ENCODE peak calls at places on chromosomes 2 and 18, in ten cellular contexts. E is sigmoid colon, V is lower leg skin, W is right lobe of liver, I is body of pancreas, P is ovary, A is A549, H is H54, G is upper lobe of left lung, J is K562. X is an unnamed sample.

GRCh38 chr2:190180313-190181065 is 118.0 kb upstream of the MSTN start:
- DNase-seq in W (peak), G (peak), J (peak), H (peak), A (peak), V (no peak), I (peak), E (peak), P (peak), X (peak)

GRCh38 chr2:235343869-235344268 is 150.0 kb upstream of the AGAP1 start:
- DNase-seq in E (no peak), P (no peak), A (peak), W (no peak), I (no peak), V (no peak), J (no peak), G (peak), H (no peak), X (no peak)

GRCh38 chr18:32930695-32931301 is 158.0 kb upstream of the KLHL14 start:
- DNase-seq in H (no peak), W (no peak), V (no peak), G (no peak), A (peak), P (no peak), J (peak), I (no peak), E (no peak), X (peak)

GRCh38 chr2:158734442-158734841 is 60.7 kb upstream of the DAPL1 start:
- DNase-seq in J (no peak), G (no peak), E (no peak), H (no peak), P (no peak), W (no peak), V (no peak), A (no peak), I (no peak), X (no peak)

GRCh38 chr2:60661073-60661738 is 94.9 kb upstream of the PAPOLG start:
- DNase-seq in A (no peak), J (no peak), P (no peak), G (no peak), V (no peak), I (no peak), E (no peak), H (no peak), W (no peak), X (no peak)

GRCh38 chr2:148021059-148021985 is at the start of gene MBD5:
- DNase-seq in E (peak), H (peak), I (no peak), P (no peak), V (peak), G (peak), J (peak), W (peak), A (peak), X (peak)

GRCh38 chr2:108858894-108859293 is 72.3 kb downstream of the CCDC138 start:
- DNase-seq in A (no peak), J (no peak), P (no peak), G (no peak), W (no peak), E (no peak), V (no peak), I (no peak), H (no peak), X (no peak)

GRCh38 chr2:231883468-231883881 is 42.7 kb downstream of the NPPC start:
- DNase-seq in W (no peak), H (no peak), E (no peak), I (no peak), V (no peak), J (no peak), G (no peak), P (no peak), A (no peak), X (no peak)

GRCh38 chr2:189336276-189336975 is 104.8 kb upstream of the WDR75 start:
- DNase-seq in H (no peak), G (no peak), A (no peak), E (no peak), J (no peak), V (no peak), W (no peak), I (no peak), P (no peak), X (no peak)

GRCh38 chr2:122704109-122704563 is 948.7 kb downstream of the TSN start:
- DNase-seq in H (no peak), A (no peak), E (no peak), J (no peak), I (no peak), G (no peak), P (no peak), V (no peak), W (no peak), X (no peak)

GRCh38 chr18:48766025-48766424 is 184.7 kb downstream of the SMAD7 start:
- DNase-seq in H (no peak), V (no peak), A (no peak), I (no peak), E (no peak), P (no peak), G (no peak), J (no peak), W (no peak), X (no peak)

GRCh38 chr18:79911009-79911870 is 40.2 kb downstream of the SLC66A2 start:
- DNase-seq in P (no peak), V (no peak), I (no peak), W (no peak), G (peak), E (no peak), H (no peak), A (no peak), J (no peak), X (no peak)

GRCh38 chr2:147511491-147511948 is 333.3 kb upstream of the ACVR2A start:
- DNase-seq in V (peak), H (no peak), J (no peak), A (no peak), W (no peak), P (peak), G (no peak), E (peak), I (no peak), X (no peak)

GRCh38 chr2:108594982-108595464 is 60.8 kb downstream of the LIMS1 start:
- DNase-seq in P (no peak), H (no peak), V (peak), J (peak), I (no peak), W (no peak), A (peak), G (no peak), E (no peak), X (no peak)

GRCh38 chr2:72883356-72883962 is 3.7 kb upstream of the SPR start:
- DNase-seq in P (no peak), I (no peak), V (no peak), H (no peak), J (peak), W (no peak), G (no peak), A (peak), E (no peak), X (no peak)

GRCh38 chr2:133633851-133634250 is 65.6 kb upstream of the NCKAP5 start:
- DNase-seq in G (no peak), P (no peak), A (no peak), W (no peak), V (no peak), J (no peak), H (no peak), I (no peak), E (no peak), X (no peak)

GRCh38 chr18:27685807-27686412 is 491.0 kb downstream of the CDH2 start:
- DNase-seq in V (no peak), P (no peak), H (no peak), I (peak), W (no peak), G (no peak), J (no peak), A (peak), E (no peak), X (no peak)

GRCh38 chr2:26521054-26521912 is 43.4 kb upstream of the OTOF start:
- DNase-seq in P (no peak), W (peak), E (peak), V (no peak), H (no peak), G (no peak), J (peak), I (no peak), A (peak), X (no peak)

GRCh38 chr2:69936913-69937312 is 22.0 kb downstream of the MXD1 start:
- DNase-seq in G (no peak), H (no peak), V (no peak), W (no peak), A (no peak), I (no peak), E (no peak), P (no peak), J (no peak), X (no peak)

GRCh38 chr2:123207245-123207644 is 817.8 kb upstream of the CNTNAP5 start:
- DNase-seq in E (no peak), P (no peak), H (no peak), A (no peak), G (no peak), W (no peak), V (no peak), J (no peak), I (no peak), X (no peak)

GRCh38 chr2:36438454-36438977 is 82.9 kb downstream of the CRIM1 start:
- DNase-seq in P (no peak), E (no peak), G (no peak), W (no peak), I (no peak), J (no peak), H (peak), A (peak), V (no peak), X (no peak)

GRCh38 chr2:107808986-107809385 is 17.7 kb upstream of the RGPD4 start:
- DNase-seq in P (no peak), H (no peak), W (no peak), E (no peak), A (peak), I (no peak), V (no peak), G (no peak), J (no peak), X (no peak)

GRCh38 chr2:8469709-8470493 is 212.0 kb upstream of the ID2 start:
- DNase-seq in E (peak), V (no peak), I (no peak), P (no peak), J (no peak), G (no peak), A (no peak), W (no peak), H (no peak), X (no peak)

GRCh38 chr2:126909781-126910180 is 11.1 kb downstream of the TEX51 start:
- DNase-seq in G (no peak), I (no peak), W (no peak), H (no peak), A (no peak), E (no peak), J (no peak), P (no peak), V (no peak), X (no peak)

GRCh38 chr2:147223119-147223518 is 621.7 kb upstream of the ACVR2A start:
- DNase-seq in I (no peak), W (no peak), J (no peak), P (no peak), A (no peak), H (no peak), V (no peak), G (no peak), E (no peak), X (no peak)

GRCh38 chr2:218342837-218343236 is 13.8 kb upstream of the CATIP start:
- DNase-seq in H (no peak), W (no peak), G (no peak), A (no peak), E (no peak), I (no peak), V (no peak), P (no peak), J (no peak), X (no peak)

GRCh38 chr18:55106906-55107305 is 147.6 kb upstream of the CCDC68 start:
- DNase-seq in J (no peak), I (no peak), G (no peak), E (no peak), P (no peak), H (no peak), A (no peak), V (no peak), W (no peak), X (no peak)

GRCh38 chr18:55111271-55111670 is 152.0 kb upstream of the CCDC68 start:
- DNase-seq in H (no peak), I (no peak), J (no peak), V (no peak), P (no peak), W (no peak), A (no peak), E (no peak), G (peak), X (no peak)

GRCh38 chr18:55109818-55110414 is 150.7 kb upstream of the CCDC68 start:
- DNase-seq in P (no peak), A (no peak), V (no peak), W (no peak), H (no peak), G (no peak), I (no peak), E (no peak), J (no peak), X (no peak)

GRCh38 chr18:55113800-55114199 is 154.5 kb upstream of the CCDC68 start:
- DNase-seq in H (no peak), G (no peak), A (no peak), P (no peak), W (no peak), E (no peak), V (no peak), I (no peak), J (no peak), X (no peak)

DNA sequence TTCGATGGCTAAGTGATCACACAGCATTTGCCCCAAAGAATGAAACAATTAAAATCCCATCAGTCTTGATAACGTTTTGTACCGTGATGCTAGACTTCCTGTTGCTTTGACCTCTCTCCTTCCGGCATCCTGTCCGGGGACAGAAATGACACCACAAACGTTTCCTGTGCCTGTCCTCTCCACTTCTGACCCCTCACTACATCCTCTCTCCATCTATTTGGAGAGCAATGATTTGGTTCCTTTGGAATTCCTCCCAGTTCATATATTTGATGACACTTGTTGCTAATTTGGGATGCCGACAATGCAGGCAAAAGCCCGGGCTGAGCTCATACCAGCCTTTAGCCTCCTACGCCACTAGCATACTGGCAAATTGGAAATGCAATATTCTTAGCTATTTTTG is 151.2 kb upstream of the CCDC68 start:
- DNase-seq in V (no peak), H (no peak), J (no peak), G (no peak), I (no peak), A (no peak), P (no peak), E (no peak), W (no peak), X (no peak)
- TF ChIP-seq POLR2A in V (no peak), H (no peak), J (no peak), G (no peak), I (no peak), A (no peak), P (no peak), E (no peak), W (no peak), X (no peak)

DNA sequence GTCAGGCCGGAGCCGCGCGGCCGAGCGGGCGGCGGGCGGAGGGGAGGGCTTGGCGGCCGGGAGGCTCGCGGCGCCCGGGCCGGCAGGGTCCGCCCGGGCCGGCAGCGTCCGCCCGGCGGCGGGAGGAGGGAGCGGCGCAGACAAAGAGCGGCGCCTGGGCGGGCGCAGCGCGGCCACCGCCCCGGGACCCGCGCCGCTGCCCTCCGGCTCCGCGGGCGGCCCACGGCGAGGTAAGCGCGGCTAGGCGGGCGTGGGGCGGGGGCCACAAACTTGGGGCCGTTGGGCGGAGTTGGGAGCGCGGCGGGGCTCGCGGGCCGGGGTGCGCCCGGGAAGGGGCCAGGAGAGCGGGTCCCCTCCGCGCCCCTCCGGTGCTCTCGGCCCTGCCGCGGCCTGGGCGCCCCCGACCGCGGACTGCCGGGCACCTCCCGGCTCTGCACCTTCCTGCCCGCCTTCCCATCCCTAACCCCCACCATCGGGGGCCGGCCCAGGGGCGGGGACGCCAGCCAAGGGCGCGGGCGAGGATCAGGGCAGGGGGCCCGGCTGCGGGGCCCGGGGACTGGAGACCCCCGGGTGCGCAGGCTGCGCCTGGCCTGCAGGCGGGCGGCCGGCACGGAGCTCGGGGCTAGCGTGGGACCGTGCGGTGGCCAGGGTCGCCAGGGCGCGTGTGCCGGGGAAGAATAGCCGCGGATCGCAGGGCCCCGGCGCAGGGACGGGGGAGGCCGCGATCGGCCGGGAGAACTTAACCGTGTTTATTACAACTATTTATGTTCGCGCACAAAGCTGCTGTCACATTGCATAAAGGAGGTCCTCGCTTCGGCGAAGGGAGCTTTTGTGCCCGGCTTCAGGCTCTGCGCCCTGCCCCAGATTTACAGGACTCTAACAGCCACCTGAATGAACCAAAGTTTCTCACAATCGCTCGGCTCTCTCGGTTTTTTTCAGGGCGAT is at the start of gene NCK2:
- DNase-seq in G (peak), P (peak), A (no peak), H (peak), J (peak), V (no peak), W (peak), E (no peak), I (peak), X (peak)
- TF ChIP-seq POLR2A in G (no peak), P (no peak), A (peak), H (peak), J (no peak), V (no peak), W (peak), E (no peak), I (no peak), X (no peak)

GRCh38 chr2:211439011-211439410 is 882.6 kb downstream of the CPS1 start:
- DNase-seq in I (no peak), E (no peak), A (no peak), V (no peak), J (no peak), P (no peak), W (no peak), G (no peak), H (no peak), X (no peak)
- TF ChIP-seq POLR2A in I (no peak), E (no peak), A (no peak), V (no peak), J (no peak), P (no peak), W (no peak), G (no peak), H (no peak), X (no peak)

DNA sequence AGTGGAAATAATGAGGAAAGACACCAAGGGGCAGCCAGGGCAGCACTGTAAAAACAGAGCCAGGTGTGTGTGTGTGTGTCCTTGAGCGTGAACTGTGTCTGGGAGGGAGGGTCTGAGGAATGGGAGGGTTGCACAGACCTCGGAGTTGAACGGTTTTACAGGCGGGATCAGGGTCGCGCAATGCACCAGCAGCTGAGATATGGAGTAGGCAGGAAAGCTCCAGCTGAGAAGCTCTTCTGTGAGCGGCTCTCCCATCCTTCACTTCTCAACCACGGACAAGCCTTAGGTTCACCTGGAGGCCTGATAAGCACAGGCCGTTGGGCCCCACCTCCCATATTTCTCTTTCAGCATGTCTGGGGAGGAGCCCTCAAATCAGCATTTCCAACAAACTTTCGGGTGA is 12.1 kb downstream of the SERTAD2 start:
- DNase-seq in A (no peak), P (no peak), H (no peak), G (no peak), W (no peak), V (no peak), I (no peak), E (no peak), J (peak), X (no peak)
- TF ChIP-seq POLR2A in A (no peak), P (no peak), H (no peak), G (no peak), W (no peak), V (no peak), I (no peak), E (no peak), J (no peak), X (no peak)

DNA sequence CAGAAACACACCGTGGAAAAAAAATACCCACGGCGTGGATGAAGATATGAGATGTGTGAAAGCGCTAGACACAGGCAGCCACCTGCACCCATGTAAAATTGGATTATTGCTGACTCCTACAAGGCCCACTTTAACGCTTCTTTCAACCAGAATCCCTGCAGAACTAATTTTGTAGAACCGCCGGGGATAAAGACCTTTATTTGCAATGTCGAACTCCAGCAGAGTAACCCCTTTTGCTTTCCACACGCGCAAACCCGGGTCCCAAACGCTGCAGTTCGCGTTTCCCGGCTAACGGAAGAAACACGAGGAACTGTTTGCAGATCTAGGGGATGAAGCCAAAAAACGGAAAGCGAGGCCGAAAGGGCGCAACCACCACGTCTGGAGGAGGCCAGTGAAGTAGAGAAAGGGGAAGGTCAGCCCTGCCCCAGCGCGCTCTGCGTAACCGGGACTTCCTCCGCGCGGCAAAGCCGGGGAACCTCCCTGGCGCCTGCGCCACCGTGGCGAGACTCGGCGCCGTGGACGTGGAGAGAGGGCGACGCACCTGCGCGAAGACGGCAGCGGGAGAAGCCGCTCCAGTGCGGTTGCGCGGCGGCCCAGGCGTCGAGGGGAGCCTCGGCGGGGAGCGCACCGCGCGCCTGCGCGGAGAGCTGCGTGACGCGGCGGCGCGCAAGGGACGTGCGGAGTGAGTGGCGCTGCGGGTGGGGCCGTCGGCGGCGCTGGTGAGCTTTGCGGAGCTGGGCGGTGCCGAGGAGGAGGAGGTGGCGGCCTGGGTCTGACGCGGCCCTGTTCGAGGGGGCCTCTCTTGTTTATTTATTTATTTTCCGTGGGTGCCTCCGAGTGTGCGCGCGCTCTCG is at the start of gene PPP1CB:
- DNase-seq in P (peak), I (peak), H (peak), A (peak), G (peak), V (peak), W (peak), E (peak), J (peak), X (peak)
- TF ChIP-seq POLR2A in P (peak), I (peak), H (peak), A (peak), G (peak), V (no peak), W (peak), E (peak), J (peak), X (peak)

GRCh38 chr18:74496508-74497307 is 545 bp downstream of the CNDP2 start:
- DNase-seq in E (peak), J (peak), G (no peak), W (no peak), A (peak), I (peak), P (peak), H (peak), V (peak), X (no peak)

GRCh38 chr18:74497778-74498177 is 1.6 kb downstream of the CNDP2 start:
- DNase-seq in P (no peak), H (no peak), J (no peak), W (no peak), E (no peak), G (no peak), I (no peak), V (no peak), A (no peak), X (no peak)

GRCh38 chr18:74499633-74500032 is 3.5 kb downstream of the CNDP2 start:
- DNase-seq in J (peak), P (no peak), E (peak), H (no peak), W (peak), I (peak), V (peak), A (no peak), G (no peak), X (no peak)

GRCh38 chr18:74497308-74497640 is 1.1 kb downstream of the CNDP2 start:
- DNase-seq in V (no peak), A (no peak), G (no peak), E (no peak), H (no peak), J (no peak), I (no peak), W (no peak), P (no peak), X (no peak)

GRCh38 chr18:74498712-74499629 is 2.8 kb downstream of the CNDP2 start:
- DNase-seq in J (peak), P (no peak), E (peak), H (no peak), W (peak), V (peak), I (peak), A (no peak), G (no peak), X (no peak)
- TF ChIP-seq POLR2A in J (no peak), P (no peak), E (no peak), H (no peak), W (no peak), V (no peak), I (no peak), A (no peak), G (peak), X (peak)